ENCODE peak calls at places on chromosomes 4 and X, in six cellular contexts. One of them, this sample, is unnamed.

GRCh38 chr4:152165146-152165545 is 370.7 kb downstream of the FBXW7 start:
- DNase-seq in CD8-positive, alpha-beta memory T cell: no peak
- DNase-seq in endothelial cell: peak
- DNase-seq in transverse colon: no peak
- DNase-seq in AG04450: no peak
- DNase-seq in caudate nucleus: no peak
- DNase-seq in this sample: no peak

GRCh38 chr4:113563691-113564378 is 197.7 kb downstream of the CAMK2D start:
- DNase-seq in AG04450: no peak
- DNase-seq in caudate nucleus: no peak
- DNase-seq in transverse colon: no peak
- DNase-seq in CD8-positive, alpha-beta memory T cell: no peak
- DNase-seq in endothelial cell: no peak
- DNase-seq in this sample: no peak

GRCh38 chr4:184441461-184442392 is 32.6 kb downstream of the IRF2 start:
- DNase-seq in CD8-positive, alpha-beta memory T cell: no peak
- DNase-seq in endothelial cell: peak
- DNase-seq in caudate nucleus: no peak
- DNase-seq in AG04450: no peak
- DNase-seq in transverse colon: no peak
- DNase-seq in this sample: no peak

GRCh38 chrX:13685126-13685763 is 3.7 kb upstream of the RAB9A start:
- DNase-seq in endothelial cell: no peak
- DNase-seq in transverse colon: no peak
- DNase-seq in CD8-positive, alpha-beta memory T cell: no peak
- DNase-seq in caudate nucleus: no peak
- DNase-seq in AG04450: no peak
- DNase-seq in this sample: no peak

GRCh38 chr4:127479031-127479622 is 153.6 kb upstream of the INTU start:
- DNase-seq in transverse colon: no peak
- DNase-seq in AG04450: no peak
- DNase-seq in CD8-positive, alpha-beta memory T cell: no peak
- DNase-seq in endothelial cell: no peak
- DNase-seq in caudate nucleus: no peak
- DNase-seq in this sample: no peak

GRCh38 chr4:8844976-8845690 is 26.5 kb downstream of the HMX1 start:
- DNase-seq in CD8-positive, alpha-beta memory T cell: peak
- DNase-seq in AG04450: no peak
- DNase-seq in transverse colon: peak
- DNase-seq in endothelial cell: peak
- DNase-seq in caudate nucleus: no peak
- DNase-seq in this sample: peak

GRCh38 chrX:47030339-47030738 is 47.9 kb upstream of the RGN start:
- DNase-seq in CD8-positive, alpha-beta memory T cell: no peak
- DNase-seq in transverse colon: no peak
- DNase-seq in AG04450: peak
- DNase-seq in endothelial cell: peak
- DNase-seq in caudate nucleus: no peak
- DNase-seq in this sample: no peak

GRCh38 chr4:153451931-153452660 is 14.1 kb upstream of the TMEM131L start:
- DNase-seq in CD8-positive, alpha-beta memory T cell: no peak
- DNase-seq in transverse colon: no peak
- DNase-seq in endothelial cell: no peak
- DNase-seq in AG04450: no peak
- DNase-seq in caudate nucleus: no peak
- DNase-seq in this sample: no peak

GRCh38 chr4:7693711-7694110 is 245.9 kb downstream of the AFAP1 start:
- DNase-seq in CD8-positive, alpha-beta memory T cell: peak
- DNase-seq in endothelial cell: no peak
- DNase-seq in AG04450: no peak
- DNase-seq in caudate nucleus: no peak
- DNase-seq in transverse colon: no peak
- DNase-seq in this sample: peak

GRCh38 chr4:157999723-158000122 is 173.1 kb downstream of the GASK1B start:
- DNase-seq in caudate nucleus: no peak
- DNase-seq in CD8-positive, alpha-beta memory T cell: no peak
- DNase-seq in AG04450: no peak
- DNase-seq in transverse colon: no peak
- DNase-seq in endothelial cell: no peak
- DNase-seq in this sample: no peak

GRCh38 chr4:55973650-55974049 is 24.9 kb downstream of the CEP135 start:
- DNase-seq in caudate nucleus: no peak
- DNase-seq in transverse colon: no peak
- DNase-seq in AG04450: no peak
- DNase-seq in CD8-positive, alpha-beta memory T cell: no peak
- DNase-seq in endothelial cell: no peak
- DNase-seq in this sample: no peak

GRCh38 chrX:97622111-97622510 is 738.4 kb downstream of the RPA4 start:
- DNase-seq in AG04450: no peak
- DNase-seq in endothelial cell: no peak
- DNase-seq in caudate nucleus: no peak
- DNase-seq in CD8-positive, alpha-beta memory T cell: no peak
- DNase-seq in transverse colon: no peak
- DNase-seq in this sample: no peak

GRCh38 chr4:86891785-86892638 is at the start of gene C4orf36:
- DNase-seq in caudate nucleus: peak
- DNase-seq in endothelial cell: peak
- DNase-seq in CD8-positive, alpha-beta memory T cell: no peak
- DNase-seq in transverse colon: peak
- DNase-seq in AG04450: no peak
- DNase-seq in this sample: peak

GRCh38 chrX:73127700-73128241 is 48.5 kb upstream of the PABPC1L2A start:
- DNase-seq in CD8-positive, alpha-beta memory T cell: no peak
- DNase-seq in caudate nucleus: peak
- DNase-seq in AG04450: no peak
- DNase-seq in transverse colon: no peak
- DNase-seq in endothelial cell: peak
- DNase-seq in this sample: peak

GRCh38 chr4:141503260-141503659 is 133.1 kb upstream of the IL15 start:
- DNase-seq in CD8-positive, alpha-beta memory T cell: no peak
- DNase-seq in AG04450: no peak
- DNase-seq in caudate nucleus: no peak
- DNase-seq in endothelial cell: no peak
- DNase-seq in transverse colon: no peak
- DNase-seq in this sample: no peak

GRCh38 chrX:110286126-110286525 is 31.8 kb downstream of the AMMECR1 start:
- DNase-seq in endothelial cell: no peak
- DNase-seq in caudate nucleus: no peak
- DNase-seq in transverse colon: no peak
- DNase-seq in CD8-positive, alpha-beta memory T cell: no peak
- DNase-seq in AG04450: peak
- DNase-seq in this sample: no peak

GRCh38 chr4:150769235-150769634 is 187.3 kb downstream of the MAB21L2 start:
- DNase-seq in caudate nucleus: no peak
- DNase-seq in endothelial cell: no peak
- DNase-seq in CD8-positive, alpha-beta memory T cell: no peak
- DNase-seq in transverse colon: peak
- DNase-seq in AG04450: peak
- DNase-seq in this sample: no peak

GRCh38 chrX:68841251-68842049 is 12.6 kb downstream of the EFNB1 start:
- DNase-seq in endothelial cell: no peak
- DNase-seq in transverse colon: peak
- DNase-seq in caudate nucleus: no peak
- DNase-seq in AG04450: no peak
- DNase-seq in CD8-positive, alpha-beta memory T cell: no peak
- DNase-seq in this sample: no peak

GRCh38 chr4:161577604-161578301 is 586.0 kb downstream of the FSTL5 start:
- DNase-seq in endothelial cell: no peak
- DNase-seq in AG04450: peak
- DNase-seq in CD8-positive, alpha-beta memory T cell: no peak
- DNase-seq in caudate nucleus: no peak
- DNase-seq in transverse colon: no peak
- DNase-seq in this sample: no peak

GRCh38 chr4:144575181-144575580 is 70.8 kb upstream of the HHIP start:
- DNase-seq in endothelial cell: peak
- DNase-seq in caudate nucleus: no peak
- DNase-seq in transverse colon: no peak
- DNase-seq in CD8-positive, alpha-beta memory T cell: no peak
- DNase-seq in AG04450: no peak
- DNase-seq in this sample: no peak

GRCh38 chr4:6788123-6788522 is 5.6 kb downstream of the KIAA0232 start:
- DNase-seq in CD8-positive, alpha-beta memory T cell: no peak
- DNase-seq in AG04450: no peak
- DNase-seq in endothelial cell: no peak
- DNase-seq in transverse colon: no peak
- DNase-seq in caudate nucleus: no peak
- DNase-seq in this sample: no peak

GRCh38 chrX:111086521-111087127 is 9.4 kb upstream of the PAK3 start:
- DNase-seq in AG04450: no peak
- DNase-seq in caudate nucleus: no peak
- DNase-seq in CD8-positive, alpha-beta memory T cell: no peak
- DNase-seq in endothelial cell: no peak
- DNase-seq in transverse colon: no peak
- DNase-seq in this sample: no peak

GRCh38 chr4:11529625-11530201 is 101.0 kb upstream of the HS3ST1 start:
- DNase-seq in caudate nucleus: no peak
- DNase-seq in AG04450: peak
- DNase-seq in endothelial cell: no peak
- DNase-seq in CD8-positive, alpha-beta memory T cell: no peak
- DNase-seq in transverse colon: no peak
- DNase-seq in this sample: no peak

GRCh38 chr4:184348311-184349233 is 125.8 kb downstream of the IRF2 start:
- DNase-seq in AG04450: peak
- DNase-seq in caudate nucleus: no peak
- DNase-seq in endothelial cell: no peak
- DNase-seq in transverse colon: peak
- DNase-seq in CD8-positive, alpha-beta memory T cell: no peak
- DNase-seq in this sample: no peak

GRCh38 chr4:37780444-37781133 is 45.9 kb upstream of the PGM2 start:
- DNase-seq in transverse colon: peak
- DNase-seq in AG04450: no peak
- DNase-seq in CD8-positive, alpha-beta memory T cell: peak
- DNase-seq in endothelial cell: no peak
- DNase-seq in caudate nucleus: no peak
- DNase-seq in this sample: no peak

GRCh38 chr4:102606846-102607440 is 105.8 kb downstream of the NFKB1 start:
- DNase-seq in AG04450: no peak
- DNase-seq in CD8-positive, alpha-beta memory T cell: no peak
- DNase-seq in transverse colon: no peak
- DNase-seq in endothelial cell: no peak
- DNase-seq in caudate nucleus: no peak
- DNase-seq in this sample: peak

GRCh38 chr4:26141916-26142638 is 178.7 kb upstream of the RBPJ start:
- DNase-seq in caudate nucleus: no peak
- DNase-seq in transverse colon: peak
- DNase-seq in endothelial cell: no peak
- DNase-seq in CD8-positive, alpha-beta memory T cell: no peak
- DNase-seq in AG04450: peak
- DNase-seq in this sample: peak

GRCh38 chr4:1011022-1011694 is at the start of gene FGFRL1:
- DNase-seq in AG04450: peak
- DNase-seq in endothelial cell: peak
- DNase-seq in CD8-positive, alpha-beta memory T cell: peak
- DNase-seq in caudate nucleus: peak
- DNase-seq in transverse colon: peak
- DNase-seq in this sample: peak

GRCh38 chrX:57772637-57773036 is 92.6 kb upstream of the NLRP2B start:
- DNase-seq in transverse colon: no peak
- DNase-seq in CD8-positive, alpha-beta memory T cell: no peak
- DNase-seq in caudate nucleus: no peak
- DNase-seq in AG04450: no peak
- DNase-seq in endothelial cell: no peak
- DNase-seq in this sample: no peak

GRCh38 chr4:7155611-7156071 is 36.7 kb upstream of the SORCS2 start:
- DNase-seq in caudate nucleus: no peak
- DNase-seq in transverse colon: peak
- DNase-seq in CD8-positive, alpha-beta memory T cell: no peak
- DNase-seq in AG04450: no peak
- DNase-seq in endothelial cell: no peak
- DNase-seq in this sample: peak

GRCh38 chr4:180550106-180550505 is 1693.1 kb upstream of the TENM3 start:
- DNase-seq in AG04450: no peak
- DNase-seq in CD8-positive, alpha-beta memory T cell: no peak
- DNase-seq in caudate nucleus: no peak
- DNase-seq in endothelial cell: no peak
- DNase-seq in transverse colon: no peak
- DNase-seq in this sample: no peak

GRCh38 chr4:168811793-168812651 is 198.0 kb downstream of the CBR4 start:
- DNase-seq in endothelial cell: no peak
- DNase-seq in transverse colon: no peak
- DNase-seq in AG04450: no peak
- DNase-seq in CD8-positive, alpha-beta memory T cell: no peak
- DNase-seq in caudate nucleus: no peak
- DNase-seq in this sample: no peak

GRCh38 chr4:153074501-153075255 is 129.6 kb upstream of the TRIM2 start:
- DNase-seq in CD8-positive, alpha-beta memory T cell: no peak
- DNase-seq in endothelial cell: no peak
- DNase-seq in caudate nucleus: no peak
- DNase-seq in AG04450: no peak
- DNase-seq in transverse colon: no peak
- DNase-seq in this sample: no peak